ENCODE peak calls at places on chromosome 12, in eight cellular contexts. One of them, this sample, is unnamed.
A peak's percentile ranks its signal among the peaks of the same experiment; 100 is the strongest.

GRCh38 chr12:125121095-125121494 is 55.9 kb downstream of the AACS start:
- DNase-seq in astrocyte of the spinal cord: no peak
- DNase-seq in fibroblast of the aortic adventitia: no peak
- DNase-seq in dorsolateral prefrontal cortex: no peak
- DNase-seq in progenitor cell of endocrine pancreas: no peak
- DNase-seq in MCF 10A: no peak
- DNase-seq in lung: peak; percentile 30
- DNase-seq in body of pancreas: no peak
- DNase-seq in this sample: no peak

GRCh38 chr12:4910502-4911315 is 1.0 kb downstream of the KCNA1 start:
- DNase-seq in body of pancreas: no peak
- DNase-seq in MCF 10A: no peak
- DNase-seq in lung: no peak
- DNase-seq in progenitor cell of endocrine pancreas: peak; percentile 31
- DNase-seq in astrocyte of the spinal cord: no peak
- DNase-seq in dorsolateral prefrontal cortex: no peak
- DNase-seq in fibroblast of the aortic adventitia: peak; percentile 3
- DNase-seq in this sample: no peak

GRCh38 chr12:6567824-6568617 is at the start of gene NOP2:
- DNase-seq in body of pancreas: peak; percentile 94
- DNase-seq in progenitor cell of endocrine pancreas: peak; percentile 93
- DNase-seq in dorsolateral prefrontal cortex: peak; percentile 85
- DNase-seq in lung: peak; percentile 92
- DNase-seq in fibroblast of the aortic adventitia: peak; percentile 84
- DNase-seq in MCF 10A: peak; percentile 89
- DNase-seq in astrocyte of the spinal cord: peak; percentile 88
- DNase-seq in this sample: peak; percentile 93

GRCh38 chr12:6072302-6072752 is 52.1 kb downstream of the VWF start:
- DNase-seq in astrocyte of the spinal cord: peak; percentile 49
- DNase-seq in lung: no peak
- DNase-seq in fibroblast of the aortic adventitia: peak; percentile 81
- DNase-seq in progenitor cell of endocrine pancreas: no peak
- DNase-seq in dorsolateral prefrontal cortex: no peak
- DNase-seq in body of pancreas: no peak
- DNase-seq in MCF 10A: peak; percentile 76
- DNase-seq in this sample: no peak

GRCh38 chr12:22130671-22131070 is 84.7 kb downstream of the CMAS start:
- DNase-seq in body of pancreas: no peak
- DNase-seq in MCF 10A: peak; percentile 73
- DNase-seq in dorsolateral prefrontal cortex: no peak
- DNase-seq in progenitor cell of endocrine pancreas: no peak
- DNase-seq in astrocyte of the spinal cord: no peak
- DNase-seq in lung: no peak
- DNase-seq in fibroblast of the aortic adventitia: no peak
- DNase-seq in this sample: no peak

GRCh38 chr12:81143057-81143456 is 65.2 kb downstream of the ACSS3 start:
- DNase-seq in progenitor cell of endocrine pancreas: no peak
- DNase-seq in body of pancreas: peak; percentile 78
- DNase-seq in fibroblast of the aortic adventitia: no peak
- DNase-seq in lung: peak; percentile 31
- DNase-seq in astrocyte of the spinal cord: no peak
- DNase-seq in dorsolateral prefrontal cortex: no peak
- DNase-seq in MCF 10A: no peak
- DNase-seq in this sample: no peak

GRCh38 chr12:79012616-79013015 is 148.0 kb downstream of the SYT1 start:
- DNase-seq in dorsolateral prefrontal cortex: no peak
- DNase-seq in MCF 10A: no peak
- DNase-seq in fibroblast of the aortic adventitia: no peak
- DNase-seq in progenitor cell of endocrine pancreas: no peak
- DNase-seq in body of pancreas: no peak
- DNase-seq in lung: no peak
- DNase-seq in astrocyte of the spinal cord: no peak
- DNase-seq in this sample: no peak

GRCh38 chr12:6724409-6724797 is 557 bp downstream of the COPS7A start:
- DNase-seq in fibroblast of the aortic adventitia: no peak
- DNase-seq in MCF 10A: no peak
- DNase-seq in astrocyte of the spinal cord: peak; percentile 13
- DNase-seq in lung: no peak
- DNase-seq in body of pancreas: peak; percentile 11
- DNase-seq in progenitor cell of endocrine pancreas: peak; percentile 23
- DNase-seq in dorsolateral prefrontal cortex: peak; percentile 26
- DNase-seq in this sample: no peak

GRCh38 chr12:60921541-60921940 is 1325.7 kb downstream of the SLC16A7 start:
- DNase-seq in astrocyte of the spinal cord: peak; percentile 8
- DNase-seq in dorsolateral prefrontal cortex: no peak
- DNase-seq in progenitor cell of endocrine pancreas: no peak
- DNase-seq in lung: no peak
- DNase-seq in body of pancreas: no peak
- DNase-seq in MCF 10A: no peak
- DNase-seq in fibroblast of the aortic adventitia: no peak
- DNase-seq in this sample: no peak

GRCh38 chr12:56358836-56359532 is 923 bp downstream of the STAT2 start:
- DNase-seq in astrocyte of the spinal cord: peak; percentile 83
- DNase-seq in lung: no peak
- DNase-seq in fibroblast of the aortic adventitia: peak; percentile 89
- DNase-seq in body of pancreas: no peak
- DNase-seq in MCF 10A: peak; percentile 59
- DNase-seq in progenitor cell of endocrine pancreas: no peak
- DNase-seq in dorsolateral prefrontal cortex: peak; percentile 67
- DNase-seq in this sample: no peak

GRCh38 chr12:120126635-120127005 is 10.1 kb upstream of the RAB35 start:
- DNase-seq in progenitor cell of endocrine pancreas: no peak
- DNase-seq in lung: peak; percentile 51
- DNase-seq in astrocyte of the spinal cord: peak; percentile 48
- DNase-seq in body of pancreas: no peak
- DNase-seq in MCF 10A: no peak
- DNase-seq in dorsolateral prefrontal cortex: no peak
- DNase-seq in fibroblast of the aortic adventitia: peak; percentile 60
- DNase-seq in this sample: no peak

GRCh38 chr12:69168828-69169227 is 70.5 kb upstream of the CPSF6 start:
- DNase-seq in dorsolateral prefrontal cortex: no peak
- DNase-seq in lung: no peak
- DNase-seq in body of pancreas: no peak
- DNase-seq in fibroblast of the aortic adventitia: no peak
- DNase-seq in progenitor cell of endocrine pancreas: no peak
- DNase-seq in MCF 10A: no peak
- DNase-seq in astrocyte of the spinal cord: no peak
- DNase-seq in this sample: peak; percentile 22

GRCh38 chr12:10469701-10470100 is 16.5 kb upstream of the KLRC1 start:
- DNase-seq in lung: no peak
- DNase-seq in body of pancreas: no peak
- DNase-seq in MCF 10A: no peak
- DNase-seq in dorsolateral prefrontal cortex: no peak
- DNase-seq in astrocyte of the spinal cord: no peak
- DNase-seq in progenitor cell of endocrine pancreas: no peak
- DNase-seq in fibroblast of the aortic adventitia: no peak
- DNase-seq in this sample: no peak

GRCh38 chr12:87866602-87867292 is 162.5 kb downstream of the C12orf50 start:
- DNase-seq in body of pancreas: no peak
- DNase-seq in dorsolateral prefrontal cortex: no peak
- DNase-seq in MCF 10A: peak; percentile 38
- DNase-seq in lung: no peak
- DNase-seq in astrocyte of the spinal cord: no peak
- DNase-seq in fibroblast of the aortic adventitia: peak; percentile 14
- DNase-seq in progenitor cell of endocrine pancreas: no peak
- DNase-seq in this sample: no peak

GRCh38 chr12:67356400-67356799 is 87.2 kb downstream of the CAND1 start:
- DNase-seq in dorsolateral prefrontal cortex: no peak
- DNase-seq in astrocyte of the spinal cord: no peak
- DNase-seq in progenitor cell of endocrine pancreas: no peak
- DNase-seq in lung: no peak
- DNase-seq in fibroblast of the aortic adventitia: peak; percentile 44
- DNase-seq in MCF 10A: no peak
- DNase-seq in body of pancreas: peak; percentile 34
- DNase-seq in this sample: no peak

GRCh38 chr12:28202374-28203130 is 12.3 kb downstream of the CCDC91 start:
- DNase-seq in dorsolateral prefrontal cortex: no peak
- DNase-seq in progenitor cell of endocrine pancreas: no peak
- DNase-seq in lung: no peak
- DNase-seq in MCF 10A: no peak
- DNase-seq in body of pancreas: peak; percentile 66
- DNase-seq in astrocyte of the spinal cord: no peak
- DNase-seq in fibroblast of the aortic adventitia: no peak
- DNase-seq in this sample: no peak

GRCh38 chr12:60168441-60168840 is 572.6 kb downstream of the SLC16A7 start:
- DNase-seq in fibroblast of the aortic adventitia: no peak
- DNase-seq in lung: no peak
- DNase-seq in MCF 10A: no peak
- DNase-seq in progenitor cell of endocrine pancreas: no peak
- DNase-seq in body of pancreas: no peak
- DNase-seq in astrocyte of the spinal cord: no peak
- DNase-seq in dorsolateral prefrontal cortex: no peak
- DNase-seq in this sample: no peak

GRCh38 chr12:1500095-1500801 is 94.1 kb downstream of the FBXL14 start:
- DNase-seq in fibroblast of the aortic adventitia: peak; percentile 60
- DNase-seq in astrocyte of the spinal cord: peak; percentile 59
- DNase-seq in progenitor cell of endocrine pancreas: no peak
- DNase-seq in MCF 10A: peak; percentile 76
- DNase-seq in lung: no peak
- DNase-seq in body of pancreas: no peak
- DNase-seq in dorsolateral prefrontal cortex: peak; percentile 57
- DNase-seq in this sample: no peak

GRCh38 chr12:24596768-24597388 is 352.0 kb downstream of the BCAT1 start:
- DNase-seq in astrocyte of the spinal cord: peak; percentile 57
- DNase-seq in fibroblast of the aortic adventitia: peak; percentile 65
- DNase-seq in MCF 10A: peak; percentile 54
- DNase-seq in progenitor cell of endocrine pancreas: no peak
- DNase-seq in body of pancreas: no peak
- DNase-seq in dorsolateral prefrontal cortex: no peak
- DNase-seq in lung: no peak
- DNase-seq in this sample: no peak
- TF ChIP-seq CTCF in astrocyte of the spinal cord: peak; percentile 68
- TF ChIP-seq CTCF in fibroblast of the aortic adventitia: peak; percentile 79
- TF ChIP-seq CTCF in MCF 10A: peak; percentile 53
- TF ChIP-seq CTCF in progenitor cell of endocrine pancreas: peak; percentile 92
- TF ChIP-seq CTCF in body of pancreas: peak; percentile 45
- TF ChIP-seq CTCF in dorsolateral prefrontal cortex: peak; percentile 74
- TF ChIP-seq CTCF in lung: peak; percentile 20
- TF ChIP-seq CTCF in this sample: peak; percentile 88

GRCh38 chr12:113732916-113733315 is 233.2 kb downstream of the RBM19 start:
- DNase-seq in MCF 10A: no peak
- DNase-seq in lung: no peak
- DNase-seq in fibroblast of the aortic adventitia: no peak
- DNase-seq in progenitor cell of endocrine pancreas: no peak
- DNase-seq in dorsolateral prefrontal cortex: no peak
- DNase-seq in body of pancreas: no peak
- DNase-seq in astrocyte of the spinal cord: no peak
- DNase-seq in this sample: no peak

GRCh38 chr12:113740699-113741098 is 225.4 kb downstream of the RBM19 start:
- DNase-seq in dorsolateral prefrontal cortex: no peak
- DNase-seq in MCF 10A: no peak
- DNase-seq in astrocyte of the spinal cord: no peak
- DNase-seq in lung: no peak
- DNase-seq in fibroblast of the aortic adventitia: no peak
- DNase-seq in progenitor cell of endocrine pancreas: no peak
- DNase-seq in body of pancreas: no peak
- DNase-seq in this sample: no peak

GRCh38 chr12:113734503-113734902 is 231.6 kb downstream of the RBM19 start:
- DNase-seq in body of pancreas: no peak
- DNase-seq in dorsolateral prefrontal cortex: no peak
- DNase-seq in astrocyte of the spinal cord: no peak
- DNase-seq in lung: no peak
- DNase-seq in progenitor cell of endocrine pancreas: no peak
- DNase-seq in MCF 10A: no peak
- DNase-seq in fibroblast of the aortic adventitia: no peak
- DNase-seq in this sample: no peak

GRCh38 chr12:113735146-113735545 is 231.0 kb downstream of the RBM19 start:
- DNase-seq in body of pancreas: no peak
- DNase-seq in progenitor cell of endocrine pancreas: no peak
- DNase-seq in dorsolateral prefrontal cortex: no peak
- DNase-seq in fibroblast of the aortic adventitia: no peak
- DNase-seq in MCF 10A: no peak
- DNase-seq in lung: no peak
- DNase-seq in astrocyte of the spinal cord: no peak
- DNase-seq in this sample: no peak
- TF ChIP-seq CTCF in body of pancreas: no peak
- TF ChIP-seq CTCF in progenitor cell of endocrine pancreas: no peak
- TF ChIP-seq CTCF in dorsolateral prefrontal cortex: no peak
- TF ChIP-seq CTCF in fibroblast of the aortic adventitia: no peak
- TF ChIP-seq CTCF in MCF 10A: no peak
- TF ChIP-seq CTCF in lung: no peak
- TF ChIP-seq CTCF in astrocyte of the spinal cord: no peak
- TF ChIP-seq CTCF in this sample: no peak

GRCh38 chr12:71653137-71653536 is 10.5 kb downstream of the ZFC3H1 start:
- DNase-seq in astrocyte of the spinal cord: no peak
- DNase-seq in progenitor cell of endocrine pancreas: no peak
- DNase-seq in fibroblast of the aortic adventitia: no peak
- DNase-seq in MCF 10A: no peak
- DNase-seq in body of pancreas: no peak
- DNase-seq in lung: no peak
- DNase-seq in dorsolateral prefrontal cortex: no peak
- DNase-seq in this sample: no peak
- TF ChIP-seq CTCF in astrocyte of the spinal cord: no peak
- TF ChIP-seq CTCF in progenitor cell of endocrine pancreas: no peak
- TF ChIP-seq CTCF in fibroblast of the aortic adventitia: no peak
- TF ChIP-seq CTCF in MCF 10A: no peak
- TF ChIP-seq CTCF in body of pancreas: no peak
- TF ChIP-seq CTCF in lung: no peak
- TF ChIP-seq CTCF in dorsolateral prefrontal cortex: no peak
- TF ChIP-seq CTCF in this sample: no peak

GRCh38 chr12:113392988-113393579 is 10.6 kb downstream of the SDS start:
- DNase-seq in dorsolateral prefrontal cortex: no peak
- DNase-seq in fibroblast of the aortic adventitia: peak; percentile 12
- DNase-seq in lung: no peak
- DNase-seq in body of pancreas: no peak
- DNase-seq in progenitor cell of endocrine pancreas: no peak
- DNase-seq in astrocyte of the spinal cord: no peak
- DNase-seq in MCF 10A: no peak
- DNase-seq in this sample: no peak
- TF ChIP-seq CTCF in dorsolateral prefrontal cortex: no peak
- TF ChIP-seq CTCF in fibroblast of the aortic adventitia: no peak
- TF ChIP-seq CTCF in lung: no peak
- TF ChIP-seq CTCF in body of pancreas: no peak
- TF ChIP-seq CTCF in progenitor cell of endocrine pancreas: no peak
- TF ChIP-seq CTCF in astrocyte of the spinal cord: no peak
- TF ChIP-seq CTCF in MCF 10A: no peak
- TF ChIP-seq CTCF in this sample: no peak

GRCh38 chr12:53452159-53453077 is 516 bp downstream of the PCBP2 start:
- DNase-seq in dorsolateral prefrontal cortex: peak; percentile 87
- DNase-seq in astrocyte of the spinal cord: peak; percentile 95
- DNase-seq in fibroblast of the aortic adventitia: peak; percentile 85
- DNase-seq in MCF 10A: peak; percentile 69
- DNase-seq in body of pancreas: peak; percentile 90
- DNase-seq in lung: peak; percentile 88
- DNase-seq in progenitor cell of endocrine pancreas: peak; percentile 78
- DNase-seq in this sample: peak; percentile 89
- TF ChIP-seq CTCF in dorsolateral prefrontal cortex: peak; percentile 76
- TF ChIP-seq CTCF in astrocyte of the spinal cord: peak; percentile 39
- TF ChIP-seq CTCF in fibroblast of the aortic adventitia: no peak
- TF ChIP-seq CTCF in MCF 10A: peak; percentile 35
- TF ChIP-seq CTCF in body of pancreas: no peak
- TF ChIP-seq CTCF in lung: no peak
- TF ChIP-seq CTCF in progenitor cell of endocrine pancreas: peak; percentile 40
- TF ChIP-seq CTCF in this sample: peak; percentile 33